ENCODE peak calls at places on chromosomes 3 and 15, in five cellular contexts. One of them, this sample, is unnamed.
A peak's percentile ranks its signal among the peaks of the same experiment; 100 is the strongest.

GRCh38 chr15:83871808-83872559 is 218.1 kb downstream of the ADAMTSL3 start:
- DNase-seq in CD8-positive, alpha-beta memory T cell: no peak
- DNase-seq in SJCRH30: peak; percentile 75
- DNase-seq in neural progenitor cell: no peak
- DNase-seq in CD4-positive, alpha-beta memory T cell: no peak
- DNase-seq in this sample: peak; percentile 38

GRCh38 chr15:78662028-78662427 is 21.0 kb upstream of the CHRNB4 start:
- DNase-seq in CD8-positive, alpha-beta memory T cell: no peak
- DNase-seq in SJCRH30: no peak
- DNase-seq in neural progenitor cell: no peak
- DNase-seq in CD4-positive, alpha-beta memory T cell: no peak
- DNase-seq in this sample: no peak

GRCh38 chr3:29922990-29923746 is 642.3 kb downstream of the RBMS3 start:
- DNase-seq in CD8-positive, alpha-beta memory T cell: no peak
- DNase-seq in SJCRH30: peak; percentile 93
- DNase-seq in neural progenitor cell: no peak
- DNase-seq in CD4-positive, alpha-beta memory T cell: no peak
- DNase-seq in this sample: no peak

GRCh38 chr15:41464889-41465580 is 28.6 kb upstream of the ITPKA start:
- DNase-seq in CD8-positive, alpha-beta memory T cell: no peak
- DNase-seq in SJCRH30: no peak
- DNase-seq in neural progenitor cell: no peak
- DNase-seq in CD4-positive, alpha-beta memory T cell: no peak
- DNase-seq in this sample: no peak

GRCh38 chr3:32472716-32473115 is 29.9 kb downstream of the CMTM6 start:
- DNase-seq in CD8-positive, alpha-beta memory T cell: no peak
- DNase-seq in SJCRH30: no peak
- DNase-seq in neural progenitor cell: no peak
- DNase-seq in CD4-positive, alpha-beta memory T cell: no peak
- DNase-seq in this sample: no peak

GRCh38 chr15:60590935-60591490 is 112.1 kb upstream of the ICE2 start:
- DNase-seq in CD8-positive, alpha-beta memory T cell: no peak
- DNase-seq in SJCRH30: peak; percentile 80
- DNase-seq in neural progenitor cell: peak; percentile 91
- DNase-seq in CD4-positive, alpha-beta memory T cell: peak; percentile 54
- DNase-seq in this sample: peak; percentile 52

GRCh38 chr3:172600644-172601065 is 77.4 kb upstream of the TNFSF10 start:
- DNase-seq in CD8-positive, alpha-beta memory T cell: no peak
- DNase-seq in SJCRH30: no peak
- DNase-seq in neural progenitor cell: no peak
- DNase-seq in CD4-positive, alpha-beta memory T cell: no peak
- DNase-seq in this sample: no peak

GRCh38 chr3:196684548-196685407 is 27.3 kb downstream of the CEP19 start:
- DNase-seq in CD8-positive, alpha-beta memory T cell: peak; percentile 57
- DNase-seq in SJCRH30: peak; percentile 77
- DNase-seq in neural progenitor cell: peak; percentile 70
- DNase-seq in CD4-positive, alpha-beta memory T cell: peak; percentile 65
- DNase-seq in this sample: peak; percentile 83

GRCh38 chr15:77650285-77650684 is 17.6 kb upstream of the LINGO1 start:
- DNase-seq in CD8-positive, alpha-beta memory T cell: no peak
- DNase-seq in SJCRH30: peak; percentile 36
- DNase-seq in neural progenitor cell: peak; percentile 85
- DNase-seq in CD4-positive, alpha-beta memory T cell: no peak
- DNase-seq in this sample: peak; percentile 61

GRCh38 chr3:188584162-188584529 is 430.2 kb downstream of the LPP start:
- DNase-seq in CD8-positive, alpha-beta memory T cell: no peak
- DNase-seq in SJCRH30: no peak
- DNase-seq in neural progenitor cell: no peak
- DNase-seq in CD4-positive, alpha-beta memory T cell: no peak
- DNase-seq in this sample: peak; percentile 66

GRCh38 chr3:140268103-140268502 is 333.1 kb downstream of the CLSTN2 start:
- DNase-seq in CD8-positive, alpha-beta memory T cell: no peak
- DNase-seq in SJCRH30: no peak
- DNase-seq in neural progenitor cell: no peak
- DNase-seq in CD4-positive, alpha-beta memory T cell: no peak
- DNase-seq in this sample: no peak

GRCh38 chr15:85289677-85290365 is 90.6 kb upstream of the AKAP13 start:
- DNase-seq in CD8-positive, alpha-beta memory T cell: no peak
- DNase-seq in SJCRH30: peak; percentile 69
- DNase-seq in neural progenitor cell: peak; percentile 54
- DNase-seq in CD4-positive, alpha-beta memory T cell: peak; percentile 18
- DNase-seq in this sample: peak; percentile 79

GRCh38 chr3:156675744-156676466 is 1.5 kb downstream of the TIPARP start:
- DNase-seq in CD8-positive, alpha-beta memory T cell: peak; percentile 42
- DNase-seq in SJCRH30: peak; percentile 77
- DNase-seq in neural progenitor cell: no peak
- DNase-seq in CD4-positive, alpha-beta memory T cell: peak; percentile 32
- DNase-seq in this sample: peak; percentile 89

DNA sequence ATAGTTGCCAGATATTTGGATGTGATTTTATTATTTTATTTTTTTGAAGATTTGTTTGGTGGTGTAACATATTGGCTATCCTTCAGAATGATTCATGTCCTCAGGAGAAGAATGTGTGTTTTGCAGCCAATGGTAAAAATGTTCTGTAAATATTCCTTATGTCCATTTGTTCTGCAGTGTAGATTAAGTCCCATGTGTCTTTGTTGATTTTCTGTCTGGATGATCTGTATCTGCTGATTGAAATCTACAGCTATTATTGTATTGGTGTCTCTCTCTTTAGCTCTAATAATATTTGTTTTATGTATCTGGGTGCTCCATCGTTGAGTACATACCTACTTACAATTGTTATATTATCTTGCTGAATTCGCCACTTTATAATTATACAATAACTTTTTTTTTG is 1641.7 kb downstream of the OTOL1 start:
- DNase-seq in CD8-positive, alpha-beta memory T cell: no peak
- DNase-seq in SJCRH30: no peak
- DNase-seq in neural progenitor cell: no peak
- DNase-seq in CD4-positive, alpha-beta memory T cell: no peak
- DNase-seq in this sample: no peak
- H3K4me1 ChIP-seq in CD8-positive, alpha-beta memory T cell: no peaks in the 10 kb centered on the region
- H3K4me1 ChIP-seq in SJCRH30: no peaks in the 10 kb centered on the region
- H3K4me1 ChIP-seq in neural progenitor cell: no peaks in the 10 kb centered on the region
- H3K4me1 ChIP-seq in CD4-positive, alpha-beta memory T cell: no peaks in the 10 kb centered on the region
- H3K4me1 ChIP-seq in this sample: no peaks in the 10 kb centered on the region

GRCh38 chr15:39887832-39888231 is 32.2 kb downstream of the GPR176 start:
- DNase-seq in CD8-positive, alpha-beta memory T cell: no peak
- DNase-seq in SJCRH30: no peak
- DNase-seq in neural progenitor cell: no peak
- DNase-seq in CD4-positive, alpha-beta memory T cell: no peak
- DNase-seq in this sample: peak; percentile 65
- H3K27ac ChIP-seq in CD8-positive, alpha-beta memory T cell: no peak overlapping the region
- H3K27ac ChIP-seq in SJCRH30: no peak overlapping the region
- H3K27ac ChIP-seq in neural progenitor cell: no peak overlapping the region
- H3K27ac ChIP-seq in CD4-positive, alpha-beta memory T cell: no peak overlapping the region
- H3K27ac ChIP-seq in this sample: no peak overlapping the region

GRCh38 chr3:98966862-98967554 is 65.5 kb upstream of the DCBLD2 start:
- DNase-seq in CD8-positive, alpha-beta memory T cell: no peak
- DNase-seq in SJCRH30: no peak
- DNase-seq in neural progenitor cell: no peak
- DNase-seq in CD4-positive, alpha-beta memory T cell: no peak
- DNase-seq in this sample: no peak

GRCh38 chr3:98967758-98968157 is 66.3 kb upstream of the DCBLD2 start:
- DNase-seq in CD8-positive, alpha-beta memory T cell: no peak
- DNase-seq in SJCRH30: no peak
- DNase-seq in neural progenitor cell: no peak
- DNase-seq in CD4-positive, alpha-beta memory T cell: no peak
- DNase-seq in this sample: no peak

GRCh38 chr3:98969295-98969694 is 67.8 kb upstream of the DCBLD2 start:
- DNase-seq in CD8-positive, alpha-beta memory T cell: no peak
- DNase-seq in SJCRH30: no peak
- DNase-seq in neural progenitor cell: no peak
- DNase-seq in CD4-positive, alpha-beta memory T cell: no peak
- DNase-seq in this sample: no peak

GRCh38 chr3:98968347-98968746 is 66.9 kb upstream of the DCBLD2 start:
- DNase-seq in CD8-positive, alpha-beta memory T cell: no peak
- DNase-seq in SJCRH30: no peak
- DNase-seq in neural progenitor cell: no peak
- DNase-seq in CD4-positive, alpha-beta memory T cell: no peak
- DNase-seq in this sample: no peak

DNA sequence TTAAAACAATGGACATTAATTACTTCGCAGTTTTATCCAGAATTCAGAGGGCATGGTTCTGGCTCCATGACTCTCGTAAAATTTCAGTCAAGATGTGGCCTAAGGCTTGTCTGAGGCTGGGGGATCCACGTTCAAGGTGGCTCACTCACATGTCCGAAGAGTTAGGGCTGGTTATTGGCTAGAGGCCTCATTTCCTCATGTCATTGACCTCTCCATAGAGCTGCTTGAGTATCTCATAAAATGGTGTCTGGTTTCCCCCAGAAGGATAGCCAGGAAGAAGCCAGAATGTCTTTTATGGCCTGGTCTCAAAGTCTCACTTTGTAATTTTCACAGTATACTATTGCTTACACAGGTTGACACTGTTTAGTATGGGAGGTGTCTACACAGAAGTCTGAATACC is 67.3 kb upstream of the DCBLD2 start:
- DNase-seq in CD8-positive, alpha-beta memory T cell: no peak
- DNase-seq in SJCRH30: no peak
- DNase-seq in neural progenitor cell: no peak
- DNase-seq in CD4-positive, alpha-beta memory T cell: no peak
- DNase-seq in this sample: no peak
- H3K4me1 ChIP-seq in CD8-positive, alpha-beta memory T cell: no peaks in the 10 kb centered on the region
- H3K4me1 ChIP-seq in SJCRH30: peaks cover 5% of the 10 kb centered on the region
- H3K4me1 ChIP-seq in neural progenitor cell: no peaks in the 10 kb centered on the region
- H3K4me1 ChIP-seq in CD4-positive, alpha-beta memory T cell: no peaks in the 10 kb centered on the region
- H3K4me1 ChIP-seq in this sample: peaks cover 8% of the 10 kb centered on the region

DNA sequence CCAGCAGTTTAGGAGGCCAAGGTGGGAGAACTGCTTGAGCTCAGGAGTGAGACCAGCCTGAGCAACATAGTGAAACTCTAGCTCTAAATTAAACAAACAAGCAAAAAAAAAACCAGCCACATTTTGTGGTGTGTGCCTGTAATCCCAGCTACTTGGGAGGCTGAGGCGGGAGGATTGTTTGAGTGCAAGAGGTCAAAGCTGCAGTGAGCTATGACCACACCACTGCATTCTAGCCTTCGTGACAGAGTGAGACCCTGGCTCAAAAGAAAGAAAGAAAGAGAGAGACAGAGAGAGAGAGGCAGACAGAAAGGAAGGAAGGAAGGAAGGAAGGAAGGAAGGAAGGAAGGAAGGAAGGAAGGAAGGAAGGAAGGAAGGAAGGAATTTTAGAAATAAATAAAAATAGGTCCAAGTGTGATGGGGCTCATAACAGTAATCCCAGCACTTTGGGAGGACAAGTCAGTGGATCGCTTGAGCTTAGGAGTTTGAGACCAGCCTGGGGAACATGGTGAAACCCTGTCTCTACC is 38.7 kb upstream of the LRIG1 start:
- DNase-seq in CD8-positive, alpha-beta memory T cell: no peak
- DNase-seq in SJCRH30: peak; percentile 17
- DNase-seq in neural progenitor cell: no peak
- DNase-seq in CD4-positive, alpha-beta memory T cell: no peak
- DNase-seq in this sample: peak; percentile 84
- H3K27ac ChIP-seq in CD8-positive, alpha-beta memory T cell: no peak overlapping the region
- H3K27ac ChIP-seq in SJCRH30: no peak overlapping the region
- H3K27ac ChIP-seq in neural progenitor cell: no peak overlapping the region
- H3K27ac ChIP-seq in CD4-positive, alpha-beta memory T cell: no peak overlapping the region
- H3K27ac ChIP-seq in this sample: peak overlapping the region; percentile 90